ENCODE peak calls at places on chromosomes 2 and 18, in ten cellular contexts. One of them, this sample, is unnamed.

GRCh38 chr2:133287709-133288108 is 280.6 kb downstream of the NCKAP5 start:
- DNase-seq in esophagus squamous epithelium: no peak
- DNase-seq in HCT116: no peak
- DNase-seq in HepG2: no peak
- DNase-seq in spleen: no peak
- DNase-seq in sigmoid colon: no peak
- DNase-seq in NB4: no peak
- DNase-seq in right lobe of liver: no peak
- DNase-seq in adrenal gland: no peak
- DNase-seq in A549: no peak
- DNase-seq in this sample: no peak

GRCh38 chr18:69064063-69064462 is 266.2 kb downstream of the CCDC102B start:
- DNase-seq in right lobe of liver: no peak
- DNase-seq in A549: no peak
- DNase-seq in esophagus squamous epithelium: no peak
- DNase-seq in spleen: no peak
- DNase-seq in NB4: no peak
- DNase-seq in adrenal gland: no peak
- DNase-seq in sigmoid colon: no peak
- DNase-seq in HepG2: no peak
- DNase-seq in HCT116: no peak
- DNase-seq in this sample: no peak

GRCh38 chr2:75064691-75065396 is 106.4 kb downstream of the POLE4 start:
- DNase-seq in adrenal gland: peak
- DNase-seq in NB4: peak
- DNase-seq in right lobe of liver: peak
- DNase-seq in sigmoid colon: peak
- DNase-seq in A549: peak
- DNase-seq in esophagus squamous epithelium: no peak
- DNase-seq in spleen: peak
- DNase-seq in HCT116: peak
- DNase-seq in HepG2: peak
- DNase-seq in this sample: no peak

GRCh38 chr2:151989378-151989777 is 109.5 kb downstream of the CACNB4 start:
- DNase-seq in A549: no peak
- DNase-seq in adrenal gland: no peak
- DNase-seq in spleen: no peak
- DNase-seq in HCT116: no peak
- DNase-seq in NB4: no peak
- DNase-seq in sigmoid colon: no peak
- DNase-seq in HepG2: peak
- DNase-seq in esophagus squamous epithelium: no peak
- DNase-seq in right lobe of liver: no peak
- DNase-seq in this sample: no peak

GRCh38 chr2:100877555-100877954 is 57.6 kb downstream of the NPAS2 start:
- DNase-seq in sigmoid colon: no peak
- DNase-seq in right lobe of liver: no peak
- DNase-seq in NB4: no peak
- DNase-seq in adrenal gland: peak
- DNase-seq in esophagus squamous epithelium: no peak
- DNase-seq in HepG2: no peak
- DNase-seq in spleen: no peak
- DNase-seq in HCT116: no peak
- DNase-seq in A549: no peak
- DNase-seq in this sample: no peak

GRCh38 chr2:141728886-141729285 is 401.9 kb downstream of the LRP1B start:
- DNase-seq in adrenal gland: no peak
- DNase-seq in spleen: no peak
- DNase-seq in HepG2: no peak
- DNase-seq in esophagus squamous epithelium: no peak
- DNase-seq in HCT116: no peak
- DNase-seq in right lobe of liver: no peak
- DNase-seq in sigmoid colon: no peak
- DNase-seq in A549: no peak
- DNase-seq in NB4: no peak
- DNase-seq in this sample: no peak

GRCh38 chr2:28952806-28953190 is 28.3 kb upstream of the TOGARAM2 start:
- DNase-seq in HCT116: no peak
- DNase-seq in right lobe of liver: no peak
- DNase-seq in spleen: no peak
- DNase-seq in sigmoid colon: no peak
- DNase-seq in adrenal gland: no peak
- DNase-seq in HepG2: no peak
- DNase-seq in esophagus squamous epithelium: no peak
- DNase-seq in NB4: peak
- DNase-seq in A549: peak
- DNase-seq in this sample: no peak

GRCh38 chr2:110790907-110791306 is 58.5 kb downstream of the ACOXL start:
- DNase-seq in esophagus squamous epithelium: no peak
- DNase-seq in spleen: no peak
- DNase-seq in HepG2: no peak
- DNase-seq in right lobe of liver: no peak
- DNase-seq in sigmoid colon: no peak
- DNase-seq in NB4: no peak
- DNase-seq in HCT116: no peak
- DNase-seq in adrenal gland: no peak
- DNase-seq in A549: no peak
- DNase-seq in this sample: no peak

GRCh38 chr2:44310287-44310686 is 35.0 kb downstream of the SLC3A1 start:
- DNase-seq in esophagus squamous epithelium: no peak
- DNase-seq in HepG2: no peak
- DNase-seq in HCT116: no peak
- DNase-seq in sigmoid colon: no peak
- DNase-seq in spleen: no peak
- DNase-seq in right lobe of liver: no peak
- DNase-seq in A549: peak
- DNase-seq in NB4: peak
- DNase-seq in adrenal gland: no peak
- DNase-seq in this sample: no peak

GRCh38 chr2:10036095-10036879 is 7.1 kb upstream of the KLF11 start:
- DNase-seq in HCT116: no peak
- DNase-seq in sigmoid colon: peak
- DNase-seq in esophagus squamous epithelium: no peak
- DNase-seq in right lobe of liver: peak
- DNase-seq in spleen: no peak
- DNase-seq in NB4: peak
- DNase-seq in HepG2: no peak
- DNase-seq in A549: peak
- DNase-seq in adrenal gland: peak
- DNase-seq in this sample: peak
- TF ChIP-seq CTCF in HCT116: peak
- TF ChIP-seq CTCF in sigmoid colon: peak
- TF ChIP-seq CTCF in esophagus squamous epithelium: no peak
- TF ChIP-seq CTCF in right lobe of liver: peak
- TF ChIP-seq CTCF in spleen: peak
- TF ChIP-seq CTCF in NB4: peak
- TF ChIP-seq CTCF in HepG2: peak
- TF ChIP-seq CTCF in A549: peak
- TF ChIP-seq CTCF in adrenal gland: peak
- TF ChIP-seq CTCF in this sample: peak

GRCh38 chr2:166411473-166412230 is 35.9 kb upstream of the SCN9A start:
- DNase-seq in esophagus squamous epithelium: no peak
- DNase-seq in sigmoid colon: no peak
- DNase-seq in adrenal gland: no peak
- DNase-seq in spleen: no peak
- DNase-seq in A549: peak
- DNase-seq in HCT116: peak
- DNase-seq in NB4: no peak
- DNase-seq in right lobe of liver: no peak
- DNase-seq in HepG2: no peak
- DNase-seq in this sample: no peak
- H3K4me3 ChIP-seq in esophagus squamous epithelium: no peak
- H3K4me3 ChIP-seq in sigmoid colon: no peak
- H3K4me3 ChIP-seq in adrenal gland: no peak
- H3K4me3 ChIP-seq in spleen: no peak
- H3K4me3 ChIP-seq in A549: peak
- H3K4me3 ChIP-seq in HCT116: no peak
- H3K4me3 ChIP-seq in NB4: no peak
- H3K4me3 ChIP-seq in right lobe of liver: no peak
- H3K4me3 ChIP-seq in HepG2: no peak
- H3K4me3 ChIP-seq in this sample: no peak

GRCh38 chr2:224440988-224441387 is 39.1 kb upstream of the FAM124B start:
- DNase-seq in esophagus squamous epithelium: no peak
- DNase-seq in spleen: no peak
- DNase-seq in A549: no peak
- DNase-seq in adrenal gland: no peak
- DNase-seq in right lobe of liver: no peak
- DNase-seq in NB4: no peak
- DNase-seq in sigmoid colon: no peak
- DNase-seq in HCT116: no peak
- DNase-seq in HepG2: peak
- DNase-seq in this sample: no peak

GRCh38 chr2:224444783-224445182 is 42.9 kb upstream of the FAM124B start:
- DNase-seq in adrenal gland: no peak
- DNase-seq in right lobe of liver: no peak
- DNase-seq in spleen: no peak
- DNase-seq in esophagus squamous epithelium: no peak
- DNase-seq in sigmoid colon: no peak
- DNase-seq in NB4: no peak
- DNase-seq in HepG2: no peak
- DNase-seq in HCT116: no peak
- DNase-seq in A549: no peak
- DNase-seq in this sample: no peak

GRCh38 chr2:224438726-224439125 is 36.8 kb upstream of the FAM124B start:
- DNase-seq in sigmoid colon: no peak
- DNase-seq in NB4: no peak
- DNase-seq in A549: no peak
- DNase-seq in adrenal gland: no peak
- DNase-seq in HCT116: no peak
- DNase-seq in right lobe of liver: no peak
- DNase-seq in HepG2: no peak
- DNase-seq in esophagus squamous epithelium: no peak
- DNase-seq in spleen: no peak
- DNase-seq in this sample: no peak

GRCh38 chr2:224444011-224444410 is 42.1 kb upstream of the FAM124B start:
- DNase-seq in HepG2: no peak
- DNase-seq in NB4: no peak
- DNase-seq in adrenal gland: no peak
- DNase-seq in sigmoid colon: no peak
- DNase-seq in right lobe of liver: no peak
- DNase-seq in A549: no peak
- DNase-seq in esophagus squamous epithelium: no peak
- DNase-seq in spleen: no peak
- DNase-seq in HCT116: no peak
- DNase-seq in this sample: no peak

DNA sequence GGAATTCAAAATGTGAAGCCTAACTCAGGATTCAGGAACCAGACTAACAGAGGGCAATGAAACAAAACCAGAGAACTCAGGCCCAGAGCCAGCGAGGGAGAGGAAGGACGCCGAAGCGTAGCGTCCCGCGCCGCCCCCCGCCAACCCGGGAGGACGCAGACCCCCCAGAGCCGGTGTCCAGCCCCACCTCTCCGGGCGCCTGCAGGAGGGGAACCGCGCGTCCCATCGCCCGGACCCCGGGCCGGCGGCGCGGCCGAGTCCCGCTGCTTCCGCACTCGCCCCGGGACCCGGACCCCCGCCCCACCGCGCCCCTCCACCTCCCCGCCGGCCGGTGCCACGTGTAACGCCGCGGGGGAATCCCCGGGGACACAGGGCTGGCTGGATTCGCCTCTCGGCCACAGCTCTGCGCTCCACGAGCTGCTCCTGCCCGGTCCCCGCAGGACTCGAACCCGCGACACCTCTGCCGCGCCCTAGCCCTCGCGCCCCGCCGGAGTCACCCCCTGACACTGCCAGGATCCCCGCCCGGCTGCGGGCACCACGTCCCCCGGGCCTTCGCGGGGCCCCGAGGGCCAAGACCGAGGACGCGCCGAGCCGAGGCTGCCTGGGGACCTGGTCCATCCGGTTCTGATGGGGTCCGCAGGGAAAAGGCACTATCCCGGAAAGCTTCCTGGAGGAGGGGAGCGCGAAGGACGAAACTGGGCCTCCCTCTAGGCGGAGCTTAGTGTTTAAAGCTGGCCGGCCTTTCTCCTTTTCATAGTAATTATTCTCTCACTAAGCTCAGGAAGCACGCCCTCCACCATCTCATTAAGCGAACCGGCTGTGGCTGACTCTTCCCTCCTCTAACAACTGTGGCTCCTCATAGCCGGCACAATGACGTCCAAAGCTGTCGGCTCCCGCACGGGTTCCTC is 40.4 kb upstream of the FAM124B start:
- DNase-seq in spleen: peak
- DNase-seq in sigmoid colon: no peak
- DNase-seq in HepG2: no peak
- DNase-seq in esophagus squamous epithelium: no peak
- DNase-seq in right lobe of liver: peak
- DNase-seq in HCT116: no peak
- DNase-seq in NB4: no peak
- DNase-seq in A549: no peak
- DNase-seq in adrenal gland: no peak
- DNase-seq in this sample: no peak
- TF ChIP-seq POLR2A in spleen: no peak
- TF ChIP-seq POLR2A in sigmoid colon: no peak
- TF ChIP-seq POLR2A in HepG2: no peak
- TF ChIP-seq POLR2A in esophagus squamous epithelium: no peak
- TF ChIP-seq POLR2A in right lobe of liver: peak
- TF ChIP-seq POLR2A in HCT116: no peak
- TF ChIP-seq POLR2A in NB4: no peak
- TF ChIP-seq POLR2A in A549: no peak
- TF ChIP-seq POLR2A in adrenal gland: no peak
- TF ChIP-seq POLR2A in this sample: no peak

GRCh38 chr2:85600951-85601770 is 1.3 kb downstream of the TMEM150A start:
- DNase-seq in esophagus squamous epithelium: no peak
- DNase-seq in sigmoid colon: no peak
- DNase-seq in right lobe of liver: no peak
- DNase-seq in NB4: no peak
- DNase-seq in spleen: peak
- DNase-seq in adrenal gland: no peak
- DNase-seq in HCT116: no peak
- DNase-seq in A549: no peak
- DNase-seq in HepG2: no peak
- DNase-seq in this sample: no peak

GRCh38 chr2:85604568-85605339 is 2.3 kb upstream of the TMEM150A start:
- DNase-seq in A549: no peak
- DNase-seq in HCT116: no peak
- DNase-seq in sigmoid colon: no peak
- DNase-seq in spleen: no peak
- DNase-seq in right lobe of liver: no peak
- DNase-seq in NB4: no peak
- DNase-seq in esophagus squamous epithelium: no peak
- DNase-seq in adrenal gland: no peak
- DNase-seq in HepG2: no peak
- DNase-seq in this sample: no peak

GRCh38 chr2:85600235-85600575 is 2.3 kb downstream of the TMEM150A start:
- DNase-seq in sigmoid colon: no peak
- DNase-seq in esophagus squamous epithelium: no peak
- DNase-seq in NB4: no peak
- DNase-seq in HepG2: no peak
- DNase-seq in adrenal gland: no peak
- DNase-seq in A549: no peak
- DNase-seq in spleen: peak
- DNase-seq in right lobe of liver: no peak
- DNase-seq in HCT116: no peak
- DNase-seq in this sample: no peak

GRCh38 chr2:85601771-85602475 is 575 bp downstream of the TMEM150A start:
- DNase-seq in right lobe of liver: peak
- DNase-seq in adrenal gland: peak
- DNase-seq in sigmoid colon: peak
- DNase-seq in A549: peak
- DNase-seq in NB4: no peak
- DNase-seq in spleen: peak
- DNase-seq in HepG2: peak
- DNase-seq in esophagus squamous epithelium: no peak
- DNase-seq in HCT116: no peak
- DNase-seq in this sample: peak

GRCh38 chr2:85602476-85603234 is at the start of gene TMEM150A:
- DNase-seq in sigmoid colon: peak
- DNase-seq in adrenal gland: peak
- DNase-seq in right lobe of liver: peak
- DNase-seq in HepG2: peak
- DNase-seq in esophagus squamous epithelium: peak
- DNase-seq in A549: peak
- DNase-seq in spleen: peak
- DNase-seq in HCT116: peak
- DNase-seq in NB4: peak
- DNase-seq in this sample: peak
- TF ChIP-seq CTCF in sigmoid colon: peak
- TF ChIP-seq CTCF in adrenal gland: no peak
- TF ChIP-seq CTCF in right lobe of liver: peak
- TF ChIP-seq CTCF in HepG2: peak
- TF ChIP-seq CTCF in esophagus squamous epithelium: no peak
- TF ChIP-seq CTCF in A549: peak
- TF ChIP-seq CTCF in spleen: peak
- TF ChIP-seq CTCF in HCT116: peak
- TF ChIP-seq CTCF in NB4: no peak
- TF ChIP-seq CTCF in this sample: peak